ENCODE peak calls at places on chromosome 7, in seven cellular contexts. One of them, this sample, is unnamed. For H3K27me3 and H3K9me3, the result is how much of the 10 kb centered on the place peaks cover.

GRCh38 chr7:152760384-152761115 is 998 bp downstream of the ACTR3B start:
- DNase-seq in MM.1S: no peak
- DNase-seq in aorta: no peak
- DNase-seq in right lobe of liver: no peak
- DNase-seq in neural progenitor cell: no peak
- DNase-seq in hepatocyte: no peak
- DNase-seq in CD4-positive, CD25-positive, alpha-beta regulatory T cell: peak
- DNase-seq in this sample: no peak

GRCh38 chr7:139542308-139543151 is 19.0 kb downstream of the CLEC2L start:
- DNase-seq in aorta: peak
- DNase-seq in MM.1S: no peak
- DNase-seq in neural progenitor cell: no peak
- DNase-seq in hepatocyte: no peak
- DNase-seq in right lobe of liver: no peak
- DNase-seq in CD4-positive, CD25-positive, alpha-beta regulatory T cell: no peak
- DNase-seq in this sample: no peak

GRCh38 chr7:7971308-7972040 is 2.9 kb downstream of the GLCCI1 start:
- DNase-seq in hepatocyte: no peak
- DNase-seq in right lobe of liver: no peak
- DNase-seq in neural progenitor cell: no peak
- DNase-seq in aorta: no peak
- DNase-seq in MM.1S: no peak
- DNase-seq in CD4-positive, CD25-positive, alpha-beta regulatory T cell: peak
- DNase-seq in this sample: no peak

GRCh38 chr7:17474724-17475344 is 176.4 kb downstream of the AHR start:
- DNase-seq in hepatocyte: no peak
- DNase-seq in neural progenitor cell: peak
- DNase-seq in MM.1S: no peak
- DNase-seq in aorta: no peak
- DNase-seq in CD4-positive, CD25-positive, alpha-beta regulatory T cell: no peak
- DNase-seq in right lobe of liver: no peak
- DNase-seq in this sample: no peak

GRCh38 chr7:92652536-92652935 is 62.3 kb upstream of the FAM133B start:
- DNase-seq in right lobe of liver: no peak
- DNase-seq in aorta: no peak
- DNase-seq in MM.1S: no peak
- DNase-seq in CD4-positive, CD25-positive, alpha-beta regulatory T cell: no peak
- DNase-seq in neural progenitor cell: no peak
- DNase-seq in hepatocyte: peak
- DNase-seq in this sample: no peak

GRCh38 chr7:100483728-100484635 is at the start of gene NYAP1:
- DNase-seq in MM.1S: no peak
- DNase-seq in CD4-positive, CD25-positive, alpha-beta regulatory T cell: peak
- DNase-seq in right lobe of liver: no peak
- DNase-seq in hepatocyte: peak
- DNase-seq in aorta: peak
- DNase-seq in neural progenitor cell: peak
- DNase-seq in this sample: peak

GRCh38 chr7:47672267-47672920 is 90.5 kb upstream of the TNS3 start:
- DNase-seq in MM.1S: peak
- DNase-seq in neural progenitor cell: no peak
- DNase-seq in hepatocyte: no peak
- DNase-seq in CD4-positive, CD25-positive, alpha-beta regulatory T cell: no peak
- DNase-seq in right lobe of liver: no peak
- DNase-seq in aorta: no peak
- DNase-seq in this sample: no peak

GRCh38 chr7:134289423-134289822 is 27.3 kb downstream of the SLC35B4 start:
- DNase-seq in aorta: no peak
- DNase-seq in right lobe of liver: no peak
- DNase-seq in CD4-positive, CD25-positive, alpha-beta regulatory T cell: no peak
- DNase-seq in hepatocyte: no peak
- DNase-seq in MM.1S: no peak
- DNase-seq in neural progenitor cell: no peak
- DNase-seq in this sample: no peak

GRCh38 chr7:81606078-81606863 is 163.6 kb downstream of the HGF start:
- DNase-seq in aorta: no peak
- DNase-seq in MM.1S: no peak
- DNase-seq in hepatocyte: no peak
- DNase-seq in right lobe of liver: no peak
- DNase-seq in neural progenitor cell: no peak
- DNase-seq in CD4-positive, CD25-positive, alpha-beta regulatory T cell: no peak
- DNase-seq in this sample: no peak

GRCh38 chr7:67523706-67524105 is 527.1 kb downstream of the TYW1 start:
- DNase-seq in neural progenitor cell: no peak
- DNase-seq in MM.1S: no peak
- DNase-seq in aorta: no peak
- DNase-seq in right lobe of liver: no peak
- DNase-seq in CD4-positive, CD25-positive, alpha-beta regulatory T cell: no peak
- DNase-seq in hepatocyte: no peak
- DNase-seq in this sample: no peak

GRCh38 chr7:114303301-114303700 is 111.3 kb upstream of the FOXP2 start:
- DNase-seq in aorta: no peak
- DNase-seq in MM.1S: no peak
- DNase-seq in neural progenitor cell: no peak
- DNase-seq in hepatocyte: no peak
- DNase-seq in CD4-positive, CD25-positive, alpha-beta regulatory T cell: no peak
- DNase-seq in right lobe of liver: no peak
- DNase-seq in this sample: no peak

GRCh38 chr7:95897557-95898183 is 125.3 kb downstream of the DYNC1I1 start:
- DNase-seq in right lobe of liver: no peak
- DNase-seq in MM.1S: no peak
- DNase-seq in CD4-positive, CD25-positive, alpha-beta regulatory T cell: no peak
- DNase-seq in hepatocyte: no peak
- DNase-seq in aorta: no peak
- DNase-seq in neural progenitor cell: no peak
- DNase-seq in this sample: no peak

GRCh38 chr7:115297651-115298050 is 375.8 kb downstream of the MDFIC start:
- DNase-seq in right lobe of liver: no peak
- DNase-seq in aorta: peak
- DNase-seq in CD4-positive, CD25-positive, alpha-beta regulatory T cell: no peak
- DNase-seq in hepatocyte: peak
- DNase-seq in MM.1S: no peak
- DNase-seq in neural progenitor cell: no peak
- DNase-seq in this sample: peak

GRCh38 chr7:156378806-156379205 is 261.8 kb upstream of the RNF32 start:
- DNase-seq in CD4-positive, CD25-positive, alpha-beta regulatory T cell: no peak
- DNase-seq in hepatocyte: no peak
- DNase-seq in right lobe of liver: no peak
- DNase-seq in aorta: no peak
- DNase-seq in MM.1S: no peak
- DNase-seq in neural progenitor cell: no peak
- DNase-seq in this sample: no peak

GRCh38 chr7:76260171-76260703 is 42.2 kb upstream of the HSPB1 start:
- DNase-seq in MM.1S: no peak
- DNase-seq in neural progenitor cell: peak
- DNase-seq in aorta: peak
- DNase-seq in hepatocyte: peak
- DNase-seq in right lobe of liver: no peak
- DNase-seq in CD4-positive, CD25-positive, alpha-beta regulatory T cell: no peak
- DNase-seq in this sample: no peak

GRCh38 chr7:29328050-29328449 is 133.5 kb downstream of the CHN2 start:
- DNase-seq in neural progenitor cell: no peak
- DNase-seq in hepatocyte: no peak
- DNase-seq in right lobe of liver: no peak
- DNase-seq in CD4-positive, CD25-positive, alpha-beta regulatory T cell: no peak
- DNase-seq in MM.1S: no peak
- DNase-seq in aorta: no peak
- DNase-seq in this sample: no peak

GRCh38 chr7:38820571-38820970 is 88.4 kb downstream of the VPS41 start:
- DNase-seq in hepatocyte: no peak
- DNase-seq in MM.1S: no peak
- DNase-seq in CD4-positive, CD25-positive, alpha-beta regulatory T cell: no peak
- DNase-seq in aorta: no peak
- DNase-seq in right lobe of liver: no peak
- DNase-seq in neural progenitor cell: no peak
- DNase-seq in this sample: no peak

GRCh38 chr7:2460641-2461040 is 15.6 kb downstream of the GRIFIN start:
- DNase-seq in MM.1S: no peak
- DNase-seq in aorta: no peak
- DNase-seq in hepatocyte: no peak
- DNase-seq in neural progenitor cell: no peak
- DNase-seq in CD4-positive, CD25-positive, alpha-beta regulatory T cell: no peak
- DNase-seq in right lobe of liver: no peak
- DNase-seq in this sample: no peak

DNA sequence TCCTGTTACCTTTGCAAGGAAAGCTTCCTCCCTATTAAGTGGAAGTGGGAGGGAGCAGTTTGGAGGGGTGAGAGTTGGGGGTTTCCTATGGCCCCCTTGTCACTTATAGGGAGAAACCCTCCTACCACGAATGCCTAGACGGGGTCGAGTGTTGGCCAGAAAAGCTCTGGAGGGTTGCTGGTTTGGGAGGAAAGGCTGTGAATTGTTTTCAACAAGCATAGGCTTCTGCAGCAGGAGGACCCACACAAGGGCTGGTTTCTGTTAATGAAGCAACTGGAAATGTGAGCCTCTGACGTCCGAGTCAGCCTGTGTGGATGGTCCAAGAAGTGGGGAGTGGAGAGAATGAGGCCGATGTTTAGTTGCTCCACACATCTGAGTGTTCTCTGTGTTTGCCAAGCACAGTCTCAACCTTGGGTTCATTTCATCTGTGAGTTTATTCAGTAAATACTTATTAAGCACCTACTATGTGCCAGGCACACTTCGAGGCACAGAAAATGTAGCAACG is 37.3 kb upstream of the LEP start:
- DNase-seq in CD4-positive, CD25-positive, alpha-beta regulatory T cell: no peak
- DNase-seq in aorta: no peak
- DNase-seq in neural progenitor cell: no peak
- DNase-seq in hepatocyte: no peak
- DNase-seq in right lobe of liver: no peak
- DNase-seq in MM.1S: no peak
- DNase-seq in this sample: no peak
- H3K27me3 ChIP-seq in CD4-positive, CD25-positive, alpha-beta regulatory T cell: under half
- H3K27me3 ChIP-seq in aorta: under half
- H3K27me3 ChIP-seq in neural progenitor cell: half or more
- H3K27me3 ChIP-seq in hepatocyte: under half
- H3K27me3 ChIP-seq in right lobe of liver: under half
- H3K27me3 ChIP-seq in MM.1S: under half
- H3K27me3 ChIP-seq in this sample: half or more

DNA sequence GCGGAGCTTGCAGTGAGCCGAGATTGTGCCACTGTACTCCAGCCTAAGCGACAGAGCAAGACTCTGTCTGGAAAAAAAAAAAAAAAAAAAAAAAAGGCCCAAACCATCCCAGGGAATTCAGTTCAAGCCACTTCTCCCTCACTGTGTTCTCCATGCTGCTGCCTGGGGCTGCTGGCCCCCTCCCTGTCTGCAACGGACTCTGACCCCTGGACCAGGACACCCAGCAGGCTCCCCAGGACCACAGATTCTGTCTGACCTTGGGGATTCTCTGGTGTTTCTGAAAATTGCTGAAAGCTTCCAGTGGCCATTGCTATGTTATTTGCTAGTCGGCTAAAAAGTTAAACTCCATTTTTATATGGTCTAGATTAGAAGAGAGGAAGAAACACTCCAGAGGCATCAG is 261.7 kb upstream of the C7orf33 start:
- DNase-seq in MM.1S: no peak
- DNase-seq in CD4-positive, CD25-positive, alpha-beta regulatory T cell: no peak
- DNase-seq in neural progenitor cell: no peak
- DNase-seq in aorta: no peak
- DNase-seq in hepatocyte: no peak
- DNase-seq in right lobe of liver: no peak
- DNase-seq in this sample: no peak
- H3K9me3 ChIP-seq in MM.1S: under half
- H3K9me3 ChIP-seq in CD4-positive, CD25-positive, alpha-beta regulatory T cell: under half
- H3K9me3 ChIP-seq in neural progenitor cell: under half
- H3K9me3 ChIP-seq in aorta: under half
- H3K9me3 ChIP-seq in hepatocyte: under half
- H3K9me3 ChIP-seq in right lobe of liver: under half
- H3K9me3 ChIP-seq in this sample: under half

DNA sequence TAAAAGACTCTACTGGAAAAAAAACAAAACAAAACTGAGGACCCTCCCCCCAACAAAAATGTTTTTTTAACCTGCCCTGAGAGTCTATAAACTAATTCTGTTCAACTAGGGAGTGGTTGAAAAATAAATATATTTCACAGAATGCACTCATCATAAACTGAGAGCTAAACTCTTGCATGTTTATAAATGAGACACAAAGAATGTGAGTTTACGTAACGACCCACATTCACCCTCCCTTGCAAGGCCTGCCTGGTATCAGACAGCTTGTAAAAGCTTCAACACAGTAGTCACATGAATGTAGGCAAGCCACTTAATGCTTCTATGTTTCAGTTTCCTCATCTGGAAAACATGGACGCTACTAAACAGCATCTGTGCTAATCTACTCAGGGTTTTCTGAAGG is 50.3 kb downstream of the JAZF1 start:
- DNase-seq in MM.1S: no peak
- DNase-seq in hepatocyte: peak
- DNase-seq in CD4-positive, CD25-positive, alpha-beta regulatory T cell: no peak
- DNase-seq in right lobe of liver: no peak
- DNase-seq in neural progenitor cell: no peak
- DNase-seq in aorta: no peak
- DNase-seq in this sample: no peak
- H3K27me3 ChIP-seq in MM.1S: under half
- H3K27me3 ChIP-seq in hepatocyte: under half
- H3K27me3 ChIP-seq in CD4-positive, CD25-positive, alpha-beta regulatory T cell: under half
- H3K27me3 ChIP-seq in right lobe of liver: under half
- H3K27me3 ChIP-seq in neural progenitor cell: under half
- H3K27me3 ChIP-seq in aorta: under half
- H3K27me3 ChIP-seq in this sample: under half

GRCh38 chr7:158227258-158227657 is 360.4 kb downstream of the PTPRN2 start:
- DNase-seq in CD4-positive, CD25-positive, alpha-beta regulatory T cell: no peak
- DNase-seq in MM.1S: no peak
- DNase-seq in hepatocyte: no peak
- DNase-seq in neural progenitor cell: no peak
- DNase-seq in aorta: no peak
- DNase-seq in right lobe of liver: no peak
- DNase-seq in this sample: no peak
- H3K9me3 ChIP-seq in CD4-positive, CD25-positive, alpha-beta regulatory T cell: under half
- H3K9me3 ChIP-seq in MM.1S: under half
- H3K9me3 ChIP-seq in hepatocyte: under half
- H3K9me3 ChIP-seq in neural progenitor cell: under half
- H3K9me3 ChIP-seq in aorta: under half
- H3K9me3 ChIP-seq in right lobe of liver: under half
- H3K9me3 ChIP-seq in this sample: under half